ENCODE peak calls at places on chromosomes 6 and 20, in six cellular contexts. One of them, this sample, is unnamed.

GRCh38 chr20:11429889-11430580 is 487.7 kb upstream of the BTBD3 start:
- DNase-seq in left ventricle myocardium inferior: no peak
- DNase-seq in endothelial cell of umbilical vein: no peak
- DNase-seq in fibroblast of mammary gland: no peak
- DNase-seq in GM19239: no peak
- DNase-seq in amygdala: no peak
- DNase-seq in this sample: no peak

GRCh38 chr20:20894753-20895152 is 182.3 kb upstream of the RALGAPA2 start:
- DNase-seq in amygdala: no peak
- DNase-seq in left ventricle myocardium inferior: peak
- DNase-seq in endothelial cell of umbilical vein: no peak
- DNase-seq in fibroblast of mammary gland: no peak
- DNase-seq in GM19239: no peak
- DNase-seq in this sample: no peak

GRCh38 chr6:13881621-13882165 is 43.1 kb upstream of the RNF182 start:
- DNase-seq in GM19239: no peak
- DNase-seq in amygdala: no peak
- DNase-seq in fibroblast of mammary gland: no peak
- DNase-seq in left ventricle myocardium inferior: no peak
- DNase-seq in endothelial cell of umbilical vein: no peak
- DNase-seq in this sample: no peak

GRCh38 chr20:14715400-14715799 is 378.0 kb upstream of the FLRT3 start:
- DNase-seq in GM19239: no peak
- DNase-seq in left ventricle myocardium inferior: no peak
- DNase-seq in fibroblast of mammary gland: no peak
- DNase-seq in endothelial cell of umbilical vein: no peak
- DNase-seq in amygdala: no peak
- DNase-seq in this sample: no peak

GRCh38 chr6:15290962-15291704 is 45.3 kb downstream of the JARID2 start:
- DNase-seq in fibroblast of mammary gland: no peak
- DNase-seq in left ventricle myocardium inferior: no peak
- DNase-seq in GM19239: no peak
- DNase-seq in endothelial cell of umbilical vein: no peak
- DNase-seq in amygdala: no peak
- DNase-seq in this sample: no peak

GRCh38 chr6:27176096-27176495 is 71.4 kb upstream of the PRSS16 start:
- DNase-seq in fibroblast of mammary gland: peak
- DNase-seq in endothelial cell of umbilical vein: no peak
- DNase-seq in left ventricle myocardium inferior: no peak
- DNase-seq in GM19239: no peak
- DNase-seq in amygdala: no peak
- DNase-seq in this sample: no peak

GRCh38 chr6:45677381-45677992 is 299.8 kb upstream of the SUPT3H start:
- DNase-seq in left ventricle myocardium inferior: peak
- DNase-seq in amygdala: no peak
- DNase-seq in GM19239: peak
- DNase-seq in fibroblast of mammary gland: peak
- DNase-seq in endothelial cell of umbilical vein: peak
- DNase-seq in this sample: peak

GRCh38 chr6:13331516-13332348 is 3.4 kb upstream of the TBC1D7 start:
- DNase-seq in GM19239: no peak
- DNase-seq in left ventricle myocardium inferior: no peak
- DNase-seq in amygdala: no peak
- DNase-seq in endothelial cell of umbilical vein: peak
- DNase-seq in fibroblast of mammary gland: peak
- DNase-seq in this sample: no peak

GRCh38 chr20:53748821-53749402 is 155.3 kb upstream of the ZNF217 start:
- DNase-seq in fibroblast of mammary gland: peak
- DNase-seq in GM19239: no peak
- DNase-seq in left ventricle myocardium inferior: no peak
- DNase-seq in endothelial cell of umbilical vein: no peak
- DNase-seq in amygdala: no peak
- DNase-seq in this sample: no peak

GRCh38 chr6:73586416-73586974 is 65.7 kb upstream of the EEF1A1 start:
- DNase-seq in endothelial cell of umbilical vein: peak
- DNase-seq in amygdala: no peak
- DNase-seq in GM19239: no peak
- DNase-seq in fibroblast of mammary gland: peak
- DNase-seq in left ventricle myocardium inferior: no peak
- DNase-seq in this sample: no peak

GRCh38 chr20:5835234-5835845 is 85.1 kb downstream of the SHLD1 start:
- DNase-seq in amygdala: no peak
- DNase-seq in GM19239: no peak
- DNase-seq in endothelial cell of umbilical vein: peak
- DNase-seq in left ventricle myocardium inferior: peak
- DNase-seq in fibroblast of mammary gland: peak
- DNase-seq in this sample: no peak

GRCh38 chr6:90219168-90219985 is 77.3 kb downstream of the BACH2 start:
- DNase-seq in endothelial cell of umbilical vein: peak
- DNase-seq in fibroblast of mammary gland: peak
- DNase-seq in left ventricle myocardium inferior: no peak
- DNase-seq in GM19239: no peak
- DNase-seq in amygdala: no peak
- DNase-seq in this sample: no peak

GRCh38 chr6:82068721-82069120 is 178.8 kb downstream of the IBTK start:
- DNase-seq in endothelial cell of umbilical vein: no peak
- DNase-seq in GM19239: no peak
- DNase-seq in left ventricle myocardium inferior: no peak
- DNase-seq in fibroblast of mammary gland: no peak
- DNase-seq in amygdala: no peak
- DNase-seq in this sample: no peak

GRCh38 chr6:127462391-127462790 is 3.2 kb upstream of the KIAA0408 start:
- DNase-seq in amygdala: no peak
- DNase-seq in fibroblast of mammary gland: peak
- DNase-seq in left ventricle myocardium inferior: no peak
- DNase-seq in endothelial cell of umbilical vein: no peak
- DNase-seq in GM19239: no peak
- DNase-seq in this sample: no peak

GRCh38 chr20:19945732-19946670 is 71.2 kb upstream of the NAA20 start:
- DNase-seq in fibroblast of mammary gland: no peak
- DNase-seq in endothelial cell of umbilical vein: peak
- DNase-seq in amygdala: peak
- DNase-seq in GM19239: no peak
- DNase-seq in left ventricle myocardium inferior: peak
- DNase-seq in this sample: peak

GRCh38 chr6:141267420-141267819 is 865.3 kb upstream of the GJE1 start:
- DNase-seq in endothelial cell of umbilical vein: no peak
- DNase-seq in amygdala: no peak
- DNase-seq in fibroblast of mammary gland: no peak
- DNase-seq in left ventricle myocardium inferior: no peak
- DNase-seq in GM19239: no peak
- DNase-seq in this sample: no peak

GRCh38 chr20:50220093-50220893 is 29.7 kb downstream of the CEBPB start:
- DNase-seq in amygdala: no peak
- DNase-seq in left ventricle myocardium inferior: no peak
- DNase-seq in fibroblast of mammary gland: no peak
- DNase-seq in GM19239: no peak
- DNase-seq in endothelial cell of umbilical vein: no peak
- DNase-seq in this sample: no peak

GRCh38 chr6:53623497-53623896 is 42.1 kb downstream of the KLHL31 start:
- DNase-seq in endothelial cell of umbilical vein: no peak
- DNase-seq in amygdala: no peak
- DNase-seq in GM19239: no peak
- DNase-seq in fibroblast of mammary gland: peak
- DNase-seq in left ventricle myocardium inferior: no peak
- DNase-seq in this sample: no peak

GRCh38 chr6:109770779-109771178 is 79.7 kb downstream of the FIG4 start:
- DNase-seq in left ventricle myocardium inferior: no peak
- DNase-seq in amygdala: no peak
- DNase-seq in fibroblast of mammary gland: no peak
- DNase-seq in endothelial cell of umbilical vein: no peak
- DNase-seq in GM19239: no peak
- DNase-seq in this sample: no peak

GRCh38 chr6:1640476-1640875 is 30.8 kb downstream of the FOXC1 start:
- DNase-seq in endothelial cell of umbilical vein: no peak
- DNase-seq in left ventricle myocardium inferior: no peak
- DNase-seq in amygdala: no peak
- DNase-seq in GM19239: no peak
- DNase-seq in fibroblast of mammary gland: no peak
- DNase-seq in this sample: no peak

GRCh38 chr20:59571591-59572314 is 32.6 kb upstream of the PHACTR3 start:
- DNase-seq in fibroblast of mammary gland: peak
- DNase-seq in left ventricle myocardium inferior: peak
- DNase-seq in endothelial cell of umbilical vein: peak
- DNase-seq in amygdala: peak
- DNase-seq in GM19239: peak
- DNase-seq in this sample: peak

GRCh38 chr6:28968476-28968875 is 36.6 kb downstream of the ZNF311 start:
- DNase-seq in left ventricle myocardium inferior: no peak
- DNase-seq in amygdala: no peak
- DNase-seq in fibroblast of mammary gland: no peak
- DNase-seq in endothelial cell of umbilical vein: no peak
- DNase-seq in GM19239: no peak
- DNase-seq in this sample: no peak

GRCh38 chr20:38308047-38308438 is 4.1 kb downstream of the BPI start:
- DNase-seq in amygdala: no peak
- DNase-seq in endothelial cell of umbilical vein: no peak
- DNase-seq in GM19239: no peak
- DNase-seq in left ventricle myocardium inferior: no peak
- DNase-seq in fibroblast of mammary gland: peak
- DNase-seq in this sample: no peak

GRCh38 chr6:7703148-7703680 is 22.7 kb upstream of the BMP6 start:
- DNase-seq in GM19239: no peak
- DNase-seq in endothelial cell of umbilical vein: no peak
- DNase-seq in left ventricle myocardium inferior: no peak
- DNase-seq in amygdala: no peak
- DNase-seq in fibroblast of mammary gland: no peak
- DNase-seq in this sample: no peak